ENCODE peak calls at places on chromosomes 16 and 17, in four cellular contexts. R is adrenal gland, J is fibroblast of lung, S is spleen. B is an unnamed sample. For H3K4me1 and H3K9me3, the result is how much of the 10 kb centered on the place peaks cover.

GRCh38 chr17:57553991-57554825 is 190.9 kb downstream of the CCDC182 start:
- DNase-seq in R (no peak), J (peak), S (no peak), B (no peak)

GRCh38 chr17:15947976-15948752 is 3.2 kb downstream of the ADORA2B start:
- DNase-seq in R (no peak), J (no peak), S (peak), B (no peak)

GRCh38 chr17:75822119-75822799 is 21.9 kb downstream of the UNC13D start:
- DNase-seq in R (peak), J (no peak), S (no peak), B (no peak)

GRCh38 chr16:27685802-27686201 is 135.9 kb downstream of the KATNIP start:
- DNase-seq in R (no peak), J (peak), S (no peak), B (no peak)

GRCh38 chr17:47847341-47848197 is 3.4 kb downstream of the SP6 start:
- DNase-seq in R (no peak), J (no peak), S (no peak), B (no peak)

GRCh38 chr17:78433780-78434335 is 55.4 kb downstream of the PGS1 start:
- DNase-seq in R (no peak), J (no peak), S (no peak), B (no peak)

GRCh38 chr17:72984925-72985322 is 107.6 kb downstream of the SLC39A11 start:
- DNase-seq in R (no peak), J (no peak), S (no peak), B (no peak)

GRCh38 chr17:43588121-43588520 is 42.0 kb upstream of the ETV4 start:
- DNase-seq in R (no peak), J (no peak), S (no peak), B (no peak)

GRCh38 chr17:35879748-35880654 is at the start of gene CCL5:
- DNase-seq in R (no peak), J (no peak), S (peak), B (no peak)

GRCh38 chr16:48117217-48118105 is 38.3 kb downstream of the ABCC12 start:
- DNase-seq in R (peak), J (peak), S (peak), B (no peak)

GRCh38 chr16:77344306-77344705 is 90.5 kb downstream of the ADAMTS18 start:
- DNase-seq in R (no peak), J (peak), S (no peak), B (no peak)

GRCh38 chr17:67400193-67400592 is 23.1 kb downstream of the PITPNC1 start:
- DNase-seq in R (no peak), J (peak), S (no peak), B (no peak)

GRCh38 chr16:66248096-66248495 is 118.4 kb upstream of the CDH5 start:
- DNase-seq in R (peak), J (peak), S (no peak), B (no peak)

GRCh38 chr17:27456681-27457404 is 595 bp downstream of the KSR1 start:
- DNase-seq in R (peak), J (no peak), S (peak), B (no peak)

GRCh38 chr16:86960266-86960665 is 356.9 kb downstream of the C16orf95 start:
- DNase-seq in R (no peak), J (no peak), S (no peak), B (no peak)

GRCh38 chr17:41434313-41434895 is 6.4 kb downstream of the KRT38 start:
- DNase-seq in R (no peak), J (no peak), S (no peak), B (no peak)

GRCh38 chr17:8556074-8556473 is 74.5 kb downstream of the MYH10 start:
- DNase-seq in R (no peak), J (no peak), S (no peak), B (peak)

GRCh38 chr17:64515419-64515818 is 8.6 kb downstream of the CEP95 start:
- DNase-seq in R (no peak), J (no peak), S (no peak), B (no peak)

GRCh38 chr17:42673885-42674754 is 2.7 kb downstream of the PLEKHH3 start:
- DNase-seq in R (peak), J (peak), S (no peak), B (no peak)

GRCh38 chr17:13367154-13367553 is 234.6 kb downstream of the HS3ST3A1 start:
- DNase-seq in R (no peak), J (no peak), S (no peak), B (no peak)

GRCh38 chr16:23509763-23510153 is 536 bp downstream of the GGA2 start:
- DNase-seq in R (no peak), J (peak), S (no peak), B (no peak)

GRCh38 chr16:30025574-30025973 is 2.6 kb downstream of the C16orf92 start:
- DNase-seq in R (no peak), J (no peak), S (no peak), B (no peak)

GRCh38 chr16:15523092-15523541 is 88.7 kb downstream of the BMERB1 start:
- DNase-seq in R (no peak), J (no peak), S (no peak), B (no peak)

DNA sequence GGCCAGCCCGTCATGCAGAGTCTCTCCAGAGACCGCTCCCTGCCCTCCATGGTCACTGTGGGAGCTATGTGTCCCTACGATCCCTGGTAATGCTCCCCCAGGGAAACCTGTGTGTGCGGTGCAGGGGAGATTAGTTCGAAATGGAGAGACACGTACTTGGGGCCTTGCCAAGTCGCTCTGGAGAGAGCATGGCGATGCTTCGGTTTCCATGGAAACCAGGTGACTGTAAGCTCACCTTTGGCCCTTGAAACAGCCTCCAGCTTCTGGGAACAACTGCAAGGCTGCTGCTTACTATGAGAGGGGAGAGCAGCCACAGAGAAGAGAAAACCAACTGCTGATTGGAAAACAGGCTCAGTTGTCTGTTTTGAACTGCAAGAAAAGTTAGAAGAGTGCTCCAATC is 879.7 kb upstream of the EEF2KMT start:
- DNase-seq in R (no peak), J (no peak), S (no peak), B (no peak)
- H3K4me1 ChIP-seq in R (under half), J (under half), S (under half), B (under half)

GRCh38 chr16:76038097-76038496 is 239.1 kb upstream of the CNTNAP4 start:
- DNase-seq in R (no peak), J (no peak), S (no peak), B (no peak)

DNA sequence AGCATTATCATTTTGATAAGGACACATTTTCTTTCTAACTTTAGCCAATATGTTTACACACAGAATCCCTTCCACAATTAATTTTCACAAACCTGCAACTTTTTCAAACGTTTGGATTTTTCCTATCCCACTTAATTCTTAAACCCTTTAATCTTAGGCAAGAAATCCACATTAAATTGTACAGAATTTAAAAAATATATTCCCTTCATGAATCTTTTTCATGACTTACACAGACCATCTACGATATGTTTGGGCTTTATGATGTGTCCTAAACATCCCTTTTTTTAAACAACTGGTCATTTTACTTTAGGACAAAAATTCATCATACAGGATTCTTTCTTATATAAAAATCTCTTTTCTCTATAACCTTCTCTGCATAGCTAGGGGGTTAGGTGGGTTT is 241.5 kb upstream of the CNTNAP4 start:
- DNase-seq in R (no peak), J (no peak), S (no peak), B (no peak)
- H3K9me3 ChIP-seq in R (under half), J (under half), S (under half), B (under half)

DNA sequence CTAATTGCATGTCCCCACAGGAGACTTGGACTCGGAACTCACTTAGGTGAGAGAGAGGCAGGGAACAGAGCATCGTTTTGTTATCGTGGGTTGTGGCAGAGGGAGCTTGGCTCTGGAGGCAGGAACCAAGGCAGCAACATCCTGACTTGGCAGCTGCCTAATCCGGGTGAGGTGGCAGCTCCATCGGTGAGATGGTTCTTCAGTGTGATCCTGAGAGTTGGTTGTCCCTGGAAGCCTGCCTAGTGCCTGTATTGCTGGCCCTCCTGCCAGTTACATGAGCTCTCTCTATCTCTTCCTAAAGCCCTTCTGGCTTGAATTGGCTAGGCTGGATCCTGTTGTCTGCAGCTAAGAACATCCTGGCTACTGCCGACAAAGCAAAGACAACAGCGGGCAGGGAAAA is 19.9 kb upstream of the SEC14L1 start:
- DNase-seq in R (no peak), J (no peak), S (no peak), B (no peak)
- H3K4me1 ChIP-seq in R (half or more), J (under half), S (under half), B (half or more)

GRCh38 chr16:35480988-35481387 is 2021.6 kb downstream of the TP53TG3F start:
- DNase-seq in R (no peak), J (no peak), S (no peak), B (no peak)
- H3K9me3 ChIP-seq in R (under half), J (under half), S (half or more), B (under half)

DNA sequence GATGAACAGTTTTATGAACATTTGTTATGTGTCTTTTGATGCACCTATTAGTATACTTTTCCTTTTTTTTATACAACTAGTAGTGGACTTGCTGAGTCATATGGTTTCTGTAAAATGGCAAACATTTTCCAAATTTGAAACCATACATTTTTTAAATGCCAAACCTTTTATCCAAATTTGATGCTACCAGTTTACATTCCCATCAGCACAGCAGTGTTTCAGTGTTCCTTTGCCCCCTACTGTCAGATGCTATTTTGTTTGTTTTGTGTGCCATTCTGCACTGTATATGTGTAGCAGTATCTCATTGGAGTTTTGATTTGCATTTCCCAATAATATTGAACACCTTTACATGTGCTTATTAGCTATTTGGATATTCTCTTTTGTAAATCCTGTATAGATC is 219.4 kb downstream of the TANC2 start:
- DNase-seq in R (no peak), J (no peak), S (no peak), B (no peak)
- H3K4me1 ChIP-seq in R (under half), J (under half), S (under half), B (under half)

B was measured in thoracic aorta.